ENCODE peak calls at places on chromosomes 13 and 19, in six cellular contexts. T is aorta, C is NCI-H82, J is T-helper 17 cell, X is HuH-7, B is EL. P is an unnamed sample.
A peak's percentile ranks its signal among the peaks of the same experiment; 100 is the strongest.

GRCh38 chr19:37114001-37114400 is 35.8 kb downstream of the ZNF420 start:
- DNase-seq in B (no peak), C (peak; percentile 15), J (no peak), X (no peak), T (no peak), P (no peak)

GRCh38 chr13:21917046-21918010 is 246.5 kb downstream of the FGF9 start:
- DNase-seq in B (no peak), X (no peak), C (no peak), T (no peak), J (no peak), P (no peak)

GRCh38 chr13:22926176-22927007 is 254.4 kb upstream of the SGCG start:
- DNase-seq in J (no peak), B (no peak), C (no peak), X (no peak), T (peak; percentile 87), P (peak; percentile 84)

GRCh38 chr19:53881482-53882390 is at the start of gene PRKCG:
- DNase-seq in C (peak; percentile 57), T (peak; percentile 61), X (peak; percentile 70), B (peak; percentile 30), J (peak; percentile 68), P (peak; percentile 66)

GRCh38 chr19:58557253-58558065 is 952 bp downstream of the UBE2M start:
- DNase-seq in C (no peak), B (no peak), T (peak; percentile 41), X (no peak), J (no peak), P (no peak)

GRCh38 chr19:49684251-49684982 is 5.0 kb upstream of the ADM5 start:
- DNase-seq in J (no peak), C (peak; percentile 46), B (peak; percentile 33), T (no peak), X (peak; percentile 67), P (no peak)

GRCh38 chr13:79723462-79724116 is 242.6 kb downstream of the NDFIP2 start:
- DNase-seq in X (no peak), B (no peak), J (no peak), C (no peak), T (peak; percentile 36), P (no peak)

GRCh38 chr19:46661735-46662592 is 982 bp upstream of the DACT3 start:
- DNase-seq in T (peak; percentile 91), C (peak; percentile 93), B (peak; percentile 87), J (peak; percentile 63), X (peak; percentile 80), P (peak; percentile 87)